ENCODE peak calls at places on chromosome 22, in eight cellular contexts. T, U, D, G, A, P, L and F are unnamed samples.

GRCh38 chr22:40976866-40977700 is 25.9 kb downstream of the RBX1 start:
- DNase-seq in T (no peak), U (no peak), D (no peak), G (no peak), A (no peak), P (no peak), L (no peak), F (peak; percentile 34)

GRCh38 chr22:27677895-27678458 is 123.6 kb downstream of the MN1 start:
- DNase-seq in T (peak; percentile 33), U (no peak), D (no peak), G (no peak), A (no peak), P (no peak), L (no peak), F (no peak)

GRCh38 chr22:23305321-23305910 is 125.1 kb downstream of the BCR start:
- DNase-seq in T (peak; percentile 15), U (no peak), D (no peak), G (no peak), A (peak; percentile 62), P (no peak), L (no peak), F (no peak)

GRCh38 chr22:38218661-38219331 is 17.0 kb downstream of the MAFF start:
- DNase-seq in T (peak; percentile 83), U (peak; percentile 47), D (no peak), G (peak; percentile 34), A (peak; percentile 95), P (no peak), L (no peak), F (no peak)

GRCh38 chr22:20268350-20269012 is 363 bp upstream of the RTN4R start:
- DNase-seq in T (peak; percentile 68), U (peak; percentile 88), D (no peak), G (peak; percentile 70), A (peak; percentile 50), P (no peak), L (peak; percentile 36), F (peak; percentile 84)

GRCh38 chr22:50009765-50010675 is 2.5 kb downstream of the IL17REL start:
- DNase-seq in T (no peak), U (no peak), D (no peak), G (no peak), A (no peak), P (no peak), L (no peak), F (no peak)

GRCh38 chr22:48594757-48595510 is 1232.7 kb downstream of the BRD1 start:
- DNase-seq in T (no peak), U (no peak), D (no peak), G (no peak), A (no peak), P (no peak), L (no peak), F (no peak)

GRCh38 chr22:27397948-27398330 is 403.6 kb downstream of the MN1 start:
- DNase-seq in T (peak; percentile 72), U (no peak), D (no peak), G (no peak), A (peak; percentile 92), P (no peak), L (no peak), F (no peak)

GRCh38 chr22:20807315-20807752 is 33.4 kb downstream of the SERPIND1 start:
- DNase-seq in T (no peak), U (no peak), D (peak; percentile 51), G (no peak), A (peak; percentile 76), P (no peak), L (no peak), F (no peak)

GRCh38 chr22:23072035-23072910 is 2.0 kb downstream of the GNAZ start:
- DNase-seq in T (no peak), U (no peak), D (no peak), G (no peak), A (no peak), P (no peak), L (no peak), F (no peak)

GRCh38 chr22:46293591-46294260 is 2.9 kb upstream of the GTSE1 start:
- DNase-seq in T (no peak), U (no peak), D (no peak), G (no peak), A (no peak), P (no peak), L (no peak), F (no peak)

GRCh38 chr22:45503071-45503815 is 560 bp downstream of the FBLN1 start:
- DNase-seq in T (no peak), U (no peak), D (no peak), G (no peak), A (no peak), P (no peak), L (no peak), F (no peak)

GRCh38 chr22:19951351-19951750 is 9.7 kb upstream of the TXNRD2 start:
- DNase-seq in T (no peak), U (no peak), D (no peak), G (no peak), A (no peak), P (no peak), L (no peak), F (no peak)

GRCh38 chr22:37999640-38000272 is 15.4 kb upstream of the SOX10 start:
- DNase-seq in T (no peak), U (no peak), D (peak; percentile 35), G (no peak), A (peak; percentile 69), P (no peak), L (no peak), F (no peak)

GRCh38 chr22:37906364-37907008 is 389 bp downstream of the MICALL1 start:
- DNase-seq in T (peak; percentile 55), U (peak; percentile 79), D (no peak), G (no peak), A (no peak), P (no peak), L (no peak), F (peak; percentile 75)

GRCh38 chr22:20284471-20285086 is 16.5 kb upstream of the RTN4R start:
- DNase-seq in T (no peak), U (no peak), D (no peak), G (no peak), A (no peak), P (no peak), L (no peak), F (no peak)

GRCh38 chr22:47612136-47612910 is 849.9 kb downstream of the TBC1D22A start:
- DNase-seq in T (no peak), U (no peak), D (no peak), G (no peak), A (no peak), P (no peak), L (no peak), F (no peak)

GRCh38 chr22:30947821-30948454 is 20.6 kb downstream of the MORC2 start:
- DNase-seq in T (no peak), U (peak; percentile 23), D (no peak), G (no peak), A (peak; percentile 78), P (no peak), L (no peak), F (peak; percentile 28)
- TF ChIP-seq CTCF in T (peak; percentile 88), U (no peak), D (peak; percentile 7), G (peak; percentile 64), A (peak; percentile 58), P (peak; percentile 61), L (peak; percentile 60), F (peak; percentile 43)

DNA sequence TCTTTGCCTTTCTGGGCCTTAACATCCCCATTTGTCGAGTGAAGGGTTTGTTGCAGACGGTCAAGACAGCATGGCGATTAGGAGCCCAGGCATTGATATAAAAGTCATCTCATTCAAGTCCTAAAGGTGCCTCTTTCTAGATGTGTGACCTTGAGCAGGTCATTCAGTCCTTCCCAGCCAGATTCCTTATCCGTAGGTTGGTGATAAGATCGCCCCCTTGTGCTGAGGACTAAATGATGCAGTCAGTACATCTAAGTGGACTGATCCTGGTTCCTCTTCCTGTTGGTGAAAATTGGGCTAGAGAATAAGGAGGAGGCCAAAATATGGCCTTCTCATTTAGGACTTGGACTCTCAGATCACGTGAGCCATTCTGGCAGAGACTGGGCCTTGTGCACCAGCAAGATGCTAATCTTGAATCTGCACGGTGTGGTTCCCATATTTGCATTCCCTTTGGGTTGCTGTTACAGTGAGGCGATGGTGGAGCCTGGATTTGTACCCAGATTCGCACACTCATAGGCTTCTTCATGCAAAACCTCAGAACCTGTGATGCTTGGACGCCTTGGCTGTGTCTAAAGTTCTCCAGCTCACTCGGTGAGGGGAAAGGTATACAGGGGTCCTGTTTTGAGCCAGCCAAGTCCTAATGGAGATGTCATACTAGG is 156.8 kb downstream of the MYO18B start:
- DNase-seq in T (no peak), U (no peak), D (peak; percentile 6), G (no peak), A (no peak), P (no peak), L (no peak), F (peak; percentile 12)
- TF ChIP-seq CTCF in T (no peak), U (peak; percentile 25), D (peak; percentile 8), G (peak; percentile 32), A (no peak), P (no peak), L (no peak), F (peak; percentile 31)

DNA sequence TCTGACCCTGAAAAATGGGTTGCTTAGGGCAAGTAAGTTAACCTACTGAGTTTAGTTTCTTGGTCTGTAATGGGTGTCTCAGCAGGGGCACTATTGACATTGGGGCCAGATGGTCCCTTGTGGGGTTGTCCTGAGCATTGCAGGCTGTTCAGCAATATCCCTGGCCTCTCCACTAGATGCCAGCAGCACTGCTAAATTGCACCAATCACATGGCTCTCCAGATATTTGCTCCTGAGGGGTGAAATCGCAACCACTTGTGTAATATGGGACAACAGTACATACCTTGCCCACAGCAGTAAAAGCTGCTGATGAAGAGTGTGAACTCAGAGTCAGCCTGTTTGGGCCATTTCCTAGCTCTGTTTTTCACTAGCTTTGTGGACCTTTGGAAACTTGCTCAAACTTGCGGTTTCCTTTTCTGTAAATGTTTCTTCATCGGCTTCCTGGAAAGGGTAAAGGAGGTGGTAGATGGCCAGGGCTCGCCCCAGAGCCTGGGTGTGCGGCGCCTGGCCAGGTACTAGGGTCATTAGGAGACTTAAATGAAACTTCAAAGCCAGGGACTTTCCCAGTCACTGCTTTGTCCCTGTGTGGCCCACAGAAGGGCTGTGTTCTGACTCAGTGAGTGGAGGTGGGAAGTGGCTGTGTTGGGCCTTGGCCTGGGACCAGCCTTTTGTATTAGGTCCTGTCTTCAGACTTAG is 13.0 kb downstream of the NCF4 start:
- DNase-seq in T (peak; percentile 26), U (peak; percentile 73), D (peak; percentile 83), G (no peak), A (peak; percentile 90), P (no peak), L (no peak), F (peak; percentile 83)
- TF ChIP-seq CTCF in T (peak; percentile 51), U (peak; percentile 28), D (peak; percentile 63), G (peak; percentile 46), A (peak; percentile 76), P (peak; percentile 62), L (no peak), F (peak; percentile 59)

DNA sequence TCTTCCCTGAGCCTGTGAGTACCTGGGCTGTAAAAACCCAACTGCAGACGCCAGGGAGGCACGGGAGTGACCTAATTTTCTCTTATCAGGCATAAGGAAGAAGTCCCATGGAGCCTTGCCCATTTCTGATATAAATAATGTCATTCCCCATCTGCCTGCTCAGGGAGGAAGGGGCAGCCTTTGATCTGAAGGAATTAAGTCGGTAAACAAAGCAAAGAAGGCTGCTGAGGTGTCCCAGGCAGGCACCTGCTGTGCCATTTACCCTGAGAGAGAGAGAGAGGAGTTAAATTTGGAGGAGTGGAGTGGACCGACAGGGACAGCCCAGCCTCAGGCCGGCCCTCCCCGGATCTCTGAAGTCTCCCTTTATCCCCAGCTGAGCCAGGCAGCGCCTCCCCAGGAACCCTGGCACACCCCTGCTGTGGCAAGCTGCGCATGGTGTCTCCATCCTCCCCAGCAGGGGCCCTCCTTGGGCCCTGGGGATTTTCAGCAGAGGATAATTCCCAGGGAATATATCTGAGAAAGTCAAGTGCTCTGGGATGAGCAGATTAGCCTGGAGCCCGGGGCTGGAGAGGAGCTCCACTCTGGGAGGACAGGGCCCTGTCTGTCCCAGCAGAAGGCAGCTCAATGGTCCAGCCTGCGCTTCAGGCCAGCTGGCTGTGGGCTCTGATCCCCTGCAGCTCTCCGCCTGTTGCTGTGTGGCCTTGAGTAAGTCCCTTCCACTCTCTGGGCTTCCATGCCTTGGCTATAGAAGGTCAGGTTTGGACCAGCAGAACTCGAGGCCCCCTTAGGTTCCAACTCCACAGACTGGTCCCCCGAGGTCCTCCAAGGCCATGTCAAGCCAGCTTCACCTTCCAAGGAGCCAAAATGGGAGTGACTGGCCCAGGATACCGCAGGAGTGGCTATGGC is 17.5 kb upstream of the CABP7 start:
- DNase-seq in T (no peak), U (no peak), D (no peak), G (no peak), A (no peak), P (no peak), L (no peak), F (no peak)
- TF ChIP-seq CTCF in T (no peak), U (no peak), D (no peak), G (no peak), A (no peak), P (no peak), L (no peak), F (no peak)